ENCODE peak calls at places on chromosomes 5 and 9, in five cellular contexts. D, T, A, Z and Y are unnamed samples.

GRCh38 chr9:73371801-73372200 is 220.1 kb downstream of the ANXA1 start:
- DNase-seq in D (no peak), T (no peak), A (peak), Z (no peak), Y (no peak)

GRCh38 chr9:107338911-107339659 is 56.0 kb downstream of the RAD23B start:
- DNase-seq in D (no peak), T (no peak), A (no peak), Z (no peak), Y (no peak)

GRCh38 chr5:159935946-159936345 is 19.7 kb downstream of the ADRA1B start:
- DNase-seq in D (no peak), T (no peak), A (peak), Z (no peak), Y (no peak)

GRCh38 chr5:147750065-147750464 is 32.5 kb downstream of the JAKMIP2 start:
- DNase-seq in D (no peak), T (no peak), A (no peak), Z (no peak), Y (no peak)

GRCh38 chr5:95817430-95817829 is 5.1 kb downstream of the GLRX start:
- DNase-seq in D (no peak), T (no peak), A (peak), Z (peak), Y (no peak)

GRCh38 chr9:693460-694390 is 147.8 kb upstream of the DMRT1 start:
- DNase-seq in D (peak), T (no peak), A (no peak), Z (no peak), Y (peak)

GRCh38 chr5:57172466-57172961 is 1.3 kb upstream of the GPBP1 start:
- DNase-seq in D (no peak), T (no peak), A (peak), Z (no peak), Y (peak)

GRCh38 chr5:15483348-15484090 is 16.5 kb upstream of the FBXL7 start:
- DNase-seq in D (no peak), T (no peak), A (no peak), Z (no peak), Y (no peak)

GRCh38 chr9:128421474-128422010 is 885 bp downstream of the CERCAM start:
- DNase-seq in D (peak), T (no peak), A (no peak), Z (no peak), Y (peak)

GRCh38 chr5:115456056-115456455 is 88.5 kb downstream of the FEM1C start:
- DNase-seq in D (no peak), T (no peak), A (no peak), Z (no peak), Y (no peak)

GRCh38 chr5:119417891-119418781 is 34.2 kb upstream of the HSD17B4 start:
- DNase-seq in D (peak), T (no peak), A (peak), Z (no peak), Y (peak)

GRCh38 chr9:26677965-26678745 is 214.4 kb downstream of the CAAP1 start:
- DNase-seq in D (no peak), T (no peak), A (no peak), Z (no peak), Y (no peak)

GRCh38 chr5:138874771-138875628 is at the start of gene LRRTM2:
- DNase-seq in D (no peak), T (no peak), A (peak), Z (no peak), Y (peak)

GRCh38 chr9:27176971-27177370 is 67.9 kb downstream of the TEK start:
- DNase-seq in D (no peak), T (no peak), A (no peak), Z (no peak), Y (no peak)

GRCh38 chr9:106757539-106757938 is 105.4 kb upstream of the ZNF462 start:
- DNase-seq in D (no peak), T (no peak), A (no peak), Z (no peak), Y (no peak)

GRCh38 chr9:93354451-93354850 is 97.0 kb upstream of the FAM120A start:
- DNase-seq in D (no peak), T (no peak), A (peak), Z (no peak), Y (no peak)